ENCODE peak calls at places on chromosome 22, in eight cellular contexts. B is neural progenitor cell, Q is caudate nucleus, O is ovary, G is IMR-90, U is left ventricle myocardium inferior, T is AG04450, M is A549. D is an unnamed sample.

GRCh38 chr22:48520888-48521600 is 1306.6 kb downstream of the BRD1 start:
- DNase-seq in M (no peak), U (no peak), G (no peak), Q (no peak), O (no peak), T (no peak), B (no peak), D (no peak)

GRCh38 chr22:32413715-32414114 is 1.7 kb upstream of the RTCB start:
- DNase-seq in Q (no peak), U (no peak), G (peak; percentile 42), M (peak; percentile 10), T (peak; percentile 6), O (no peak), B (no peak), D (no peak)

GRCh38 chr22:43501951-43502874 is 90.4 kb downstream of the MPPED1 start:
- DNase-seq in Q (no peak), G (no peak), U (no peak), B (no peak), O (no peak), M (no peak), T (no peak), D (no peak)

GRCh38 chr22:39949964-39950737 is 10.0 kb upstream of the TMA7B start:
- DNase-seq in M (no peak), U (no peak), G (no peak), T (no peak), Q (no peak), O (no peak), B (no peak), D (no peak)

GRCh38 chr22:48953830-48954229 is 873.8 kb downstream of the BRD1 start:
- DNase-seq in O (no peak), G (no peak), M (no peak), U (no peak), Q (no peak), T (no peak), B (no peak), D (peak; percentile 15)

GRCh38 chr22:39291501-39291900 is 27.9 kb downstream of the RPL3 start:
- DNase-seq in B (no peak), T (no peak), O (no peak), Q (no peak), U (no peak), G (no peak), M (no peak), D (no peak)

GRCh38 chr22:35352214-35353111 is 28.4 kb upstream of the HMOX1 start:
- DNase-seq in M (peak; percentile 30), U (peak; percentile 74), G (no peak), B (peak; percentile 74), Q (peak; percentile 18), T (no peak), O (no peak), D (peak; percentile 62)

GRCh38 chr22:16568425-16568758 is 24.2 kb downstream of the CCT8L2 start:
- DNase-seq in O (no peak), B (no peak), Q (no peak), G (no peak), U (no peak), T (no peak), M (no peak), D (no peak)

GRCh38 chr22:20552913-20553401 is 45.5 kb downstream of the MED15 start:
- DNase-seq in O (no peak), B (no peak), G (peak; percentile 83), T (no peak), M (no peak), Q (no peak), U (no peak), D (no peak)

GRCh38 chr22:48431536-48432315 is 1395.9 kb downstream of the BRD1 start:
- DNase-seq in G (no peak), B (no peak), Q (no peak), T (no peak), O (peak; percentile 7), M (no peak), U (no peak), D (no peak)

GRCh38 chr22:49562685-49563249 is 264.9 kb downstream of the BRD1 start:
- DNase-seq in Q (no peak), B (no peak), T (no peak), U (no peak), O (no peak), G (no peak), M (no peak), D (no peak)

GRCh38 chr22:29022101-29022817 is 39.4 kb downstream of the C22orf31 start:
- DNase-seq in B (no peak), T (no peak), M (no peak), Q (no peak), O (no peak), U (no peak), G (no peak), D (no peak)

GRCh38 chr22:16844529-16844928 is 19.3 kb upstream of the XKR3 start:
- DNase-seq in M (no peak), T (no peak), B (no peak), O (no peak), U (no peak), Q (no peak), G (no peak), D (no peak)

GRCh38 chr22:41780714-41781507 is 19.6 kb upstream of the CCDC134 start:
- DNase-seq in U (peak; percentile 35), B (no peak), Q (no peak), M (no peak), T (no peak), G (peak; percentile 63), O (no peak), D (peak; percentile 70)

GRCh38 chr22:17085277-17086091 is 684 bp downstream of the IL17RA start:
- DNase-seq in G (no peak), B (peak; percentile 48), U (peak; percentile 48), M (no peak), O (no peak), T (no peak), Q (no peak), D (no peak)

GRCh38 chr22:17706451-17706900 is 67.8 kb downstream of the BID start:
- DNase-seq in B (no peak), T (peak; percentile 65), G (peak; percentile 93), U (no peak), Q (no peak), O (no peak), M (peak; percentile 75), D (peak; percentile 50)

GRCh38 chr22:42937164-42937854 is 77.6 kb downstream of the PACSIN2 start:
- DNase-seq in M (peak; percentile 57), U (no peak), T (no peak), B (no peak), O (no peak), G (peak; percentile 87), Q (no peak), D (peak; percentile 76)

GRCh38 chr22:43956805-43957463 is 1.7 kb downstream of the SAMM50 start:
- DNase-seq in B (no peak), Q (no peak), U (no peak), O (no peak), G (no peak), T (no peak), M (no peak), D (no peak)

GRCh38 chr22:24115247-24116207 is 65.8 kb upstream of the SUSD2 start:
- DNase-seq in Q (no peak), T (no peak), O (no peak), G (no peak), M (no peak), U (peak; percentile 3), B (no peak), D (no peak)

GRCh38 chr22:43723816-43724215 is 88.3 kb downstream of the EFCAB6 start:
- DNase-seq in O (no peak), M (no peak), G (peak; percentile 13), Q (no peak), B (no peak), T (no peak), U (no peak), D (no peak)

GRCh38 chr22:31377609-31378008 is 21.8 kb upstream of the DRG1 start:
- DNase-seq in O (no peak), U (no peak), Q (no peak), T (no peak), G (no peak), B (no peak), M (no peak), D (no peak)

GRCh38 chr22:48580481-48580970 is 1247.1 kb downstream of the BRD1 start:
- DNase-seq in B (no peak), O (no peak), Q (no peak), U (no peak), G (no peak), M (no peak), T (no peak), D (no peak)

DNA sequence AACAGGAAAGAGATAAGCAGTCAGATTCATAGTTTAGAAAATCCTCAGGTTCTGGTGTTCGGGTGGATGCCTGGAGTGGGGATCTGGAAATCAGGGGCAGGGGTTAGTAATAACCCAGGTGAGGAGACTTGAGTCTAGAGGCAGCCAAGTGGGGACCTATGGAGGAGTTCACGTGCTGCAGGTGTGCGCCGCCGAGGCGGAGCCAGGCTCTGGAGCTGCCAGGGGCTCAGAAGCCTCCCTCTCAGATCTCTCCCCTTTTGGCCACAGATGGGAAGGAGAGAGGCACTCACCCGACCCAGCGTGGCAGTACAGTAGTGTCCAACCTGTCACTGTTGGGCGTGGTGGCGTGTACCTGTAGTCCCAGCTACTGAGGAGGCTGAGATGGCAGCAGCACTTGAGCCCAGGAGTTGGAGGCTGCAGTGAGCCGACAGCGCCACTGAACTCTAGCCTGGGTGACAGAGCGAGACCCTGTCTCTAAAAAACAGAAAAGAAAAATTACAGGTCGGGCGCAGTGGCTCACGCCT is 27.5 kb downstream of the TXN2 start:
- DNase-seq in O (no peak), G (no peak), M (no peak), U (no peak), Q (no peak), B (no peak), T (no peak), D (no peak)
- H3K27ac ChIP-seq in O (peak overlapping the region; percentile 86), G (no peak overlapping the region), M (peak overlapping the region; percentile 98), U (peak overlapping the region; percentile 92), Q (no peak overlapping the region), B (no peak overlapping the region), T (no peak overlapping the region), D (no peak overlapping the region)

GRCh38 chr22:27135582-27135981 is 478.2 kb downstream of the MIAT start:
- DNase-seq in O (no peak), Q (no peak), M (peak; percentile 47), U (no peak), B (no peak), T (no peak), G (peak; percentile 73), D (no peak)
- H3K27ac ChIP-seq in O (no peak overlapping the region), Q (no peak overlapping the region), M (peak overlapping the region; percentile 90), U (no peak overlapping the region), B (no peak overlapping the region), T (no peak overlapping the region), G (no peak overlapping the region), D (no peak overlapping the region)

DNA sequence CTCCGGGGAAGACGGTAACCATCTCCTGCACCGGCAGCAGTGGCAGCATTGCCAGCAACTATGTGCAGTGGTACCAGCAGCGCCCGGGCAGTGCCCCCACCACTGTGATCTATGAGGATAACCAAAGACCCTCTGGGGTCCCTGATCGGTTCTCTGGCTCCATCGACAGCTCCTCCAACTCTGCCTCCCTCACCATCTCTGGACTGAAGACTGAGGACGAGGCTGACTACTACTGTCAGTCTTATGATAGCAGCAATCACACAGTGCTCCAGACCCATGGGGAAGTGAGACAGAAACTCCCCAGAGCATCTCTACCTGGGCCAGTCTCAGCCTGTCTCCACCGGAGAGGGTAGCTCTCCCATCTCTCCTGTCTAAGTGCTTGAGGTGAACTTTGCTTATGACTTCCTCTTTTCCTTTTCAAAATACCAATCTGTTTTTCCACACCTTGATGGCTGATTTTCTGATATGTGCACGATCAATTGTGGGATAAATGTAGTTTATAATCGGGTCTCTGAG is 48.5 kb upstream of the VPREB1 start:
- DNase-seq in U (no peak), M (no peak), G (no peak), B (no peak), Q (no peak), O (no peak), T (no peak), D (no peak)
- H3K27ac ChIP-seq in U (no peak overlapping the region), M (no peak overlapping the region), G (no peak overlapping the region), B (no peak overlapping the region), Q (no peak overlapping the region), O (no peak overlapping the region), T (peak overlapping the region; percentile 11), D (no peak overlapping the region)

GRCh38 chr22:37565830-37566229 is 5.5 kb downstream of the CDC42EP1 start:
- DNase-seq in T (no peak), Q (no peak), M (no peak), O (peak; percentile 35), B (no peak), G (no peak), U (no peak), D (no peak)
- H3K27ac ChIP-seq in T (no peak overlapping the region), Q (peak overlapping the region; percentile 89), M (peak overlapping the region; percentile 28), O (no peak overlapping the region), B (no peak overlapping the region), G (no peak overlapping the region), U (peak overlapping the region; percentile 98), D (peak overlapping the region; percentile 44)

D was measured in lung.